ENCODE peak calls at places on chromosomes 16 and 17, in six cellular contexts. Y, I, H, K, X and T are unnamed samples.

GRCh38 chr17:38748329-38749221 is at the start of gene PCGF2:
- DNase-seq in Y (peak; percentile 34), I (peak; percentile 50), H (no peak), K (peak; percentile 92), X (peak; percentile 89), T (no peak)

GRCh38 chr17:78970834-78971763 is 8.6 kb downstream of the LGALS3BP start:
- DNase-seq in Y (peak; percentile 74), I (no peak), H (peak; percentile 92), K (peak; percentile 91), X (peak; percentile 72), T (peak; percentile 78)

GRCh38 chr17:40415390-40415789 is 2.3 kb downstream of the TOP2A start:
- DNase-seq in Y (peak; percentile 11), I (no peak), H (peak; percentile 52), K (no peak), X (peak; percentile 59), T (peak; percentile 59)

GRCh38 chr17:15740570-15741120 is 8.6 kb downstream of the TBC1D26 start:
- DNase-seq in Y (no peak), I (no peak), H (no peak), K (no peak), X (no peak), T (no peak)

GRCh38 chr17:75087558-75088453 is at the start of gene SLC16A5:
- DNase-seq in Y (no peak), I (no peak), H (peak; percentile 79), K (peak; percentile 90), X (peak; percentile 55), T (no peak)

GRCh38 chr17:30921544-30922196 is at the start of gene ADAP2:
- DNase-seq in Y (peak; percentile 14), I (no peak), H (no peak), K (no peak), X (no peak), T (peak; percentile 19)

GRCh38 chr17:41962768-41963434 is 3.7 kb upstream of the CNP start:
- DNase-seq in Y (peak; percentile 86), I (no peak), H (peak; percentile 88), K (peak; percentile 89), X (peak; percentile 53), T (peak; percentile 69)

GRCh38 chr16:87931504-87931903 is 4.8 kb downstream of the CA5A start:
- DNase-seq in Y (no peak), I (no peak), H (peak; percentile 72), K (no peak), X (no peak), T (no peak)

GRCh38 chr16:4403133-4403949 is 13.1 kb downstream of the CORO7 start:
- DNase-seq in Y (no peak), I (no peak), H (no peak), K (no peak), X (no peak), T (no peak)

GRCh38 chr17:47882247-47882646 is 13.8 kb upstream of the SP2 start:
- DNase-seq in Y (no peak), I (no peak), H (no peak), K (no peak), X (peak; percentile 32), T (no peak)

GRCh38 chr16:89373355-89374110 is 116.8 kb downstream of the ANKRD11 start:
- DNase-seq in Y (peak; percentile 17), I (peak; percentile 16), H (no peak), K (no peak), X (peak; percentile 55), T (no peak)

GRCh38 chr16:2486645-2487516 is 12.0 kb downstream of the TBC1D24 start:
- DNase-seq in Y (peak; percentile 34), I (no peak), H (peak; percentile 90), K (no peak), X (peak; percentile 23), T (no peak)

GRCh38 chr17:42720996-42721583 is 23.8 kb downstream of the EZH1 start:
- DNase-seq in Y (peak; percentile 78), I (no peak), H (peak; percentile 66), K (no peak), X (peak; percentile 71), T (peak; percentile 82)

GRCh38 chr16:72242757-72243156 is 70.8 kb upstream of the PMFBP1 start:
- DNase-seq in Y (no peak), I (no peak), H (no peak), K (no peak), X (no peak), T (no peak)

GRCh38 chr16:54031107-54031760 is 255.4 kb downstream of the IRX3 start:
- DNase-seq in Y (no peak), I (no peak), H (no peak), K (no peak), X (no peak), T (no peak)

GRCh38 chr16:66129196-66129595 is 237.3 kb upstream of the CDH5 start:
- DNase-seq in Y (no peak), I (no peak), H (no peak), K (no peak), X (no peak), T (no peak)

GRCh38 chr16:11361043-11361442 is 15.8 kb downstream of the RMI2 start:
- DNase-seq in Y (no peak), I (no peak), H (no peak), K (no peak), X (no peak), T (no peak)

GRCh38 chr17:82734987-82735866 is at the start of gene FN3K:
- DNase-seq in Y (peak; percentile 83), I (no peak), H (peak; percentile 75), K (no peak), X (peak; percentile 85), T (no peak)